ENCODE peak calls at places on chromosomes 1 and 21, in nine cellular contexts. One of them, this sample, is unnamed.

GRCh38 chr21:36551731-36552457 is 72.0 kb upstream of the CLDN14 start:
- DNase-seq in NCI-H2081: no peak
- DNase-seq in substantia nigra: no peak
- DNase-seq in HT-29: no peak
- DNase-seq in HFF-Myc: peak; percentile 91
- DNase-seq in activated CD8-positive, alpha-beta T cell treated with anti-CD3 and anti-CD28 coated beads for 36 hours: no peak
- DNase-seq in stimulated activated effector memory CD8-positive, alpha-beta T cell treated with anti-CD3 and anti-CD28 coated beads, Interleukin-12 subunit alpha, Interleukin-12 subunit beta, amount 100 ng/mL, for 72 hours: no peak
- DNase-seq in stimulated activated CD4-positive, alpha-beta T cell treated with anti-CD3 and anti-CD28 coated beads, Interleukin-2, amount 100 ng/mL, for 48 hours: no peak
- DNase-seq in stimulated activated naive CD8-positive, alpha-beta T cell treated with anti-CD3 and anti-CD28 coated beads, Interleukin-15, amount 100 ng/mL, for 72 hours: no peak
- DNase-seq in this sample: no peak

GRCh38 chr1:2523191-2523890 is 3.1 kb downstream of the PANK4 start:
- DNase-seq in stimulated activated CD4-positive, alpha-beta T cell treated with anti-CD3 and anti-CD28 coated beads, Interleukin-2, amount 100 ng/mL, for 48 hours: no peak
- DNase-seq in stimulated activated effector memory CD8-positive, alpha-beta T cell treated with anti-CD3 and anti-CD28 coated beads, Interleukin-12 subunit alpha, Interleukin-12 subunit beta, amount 100 ng/mL, for 72 hours: no peak
- DNase-seq in HFF-Myc: no peak
- DNase-seq in activated CD8-positive, alpha-beta T cell treated with anti-CD3 and anti-CD28 coated beads for 36 hours: peak; percentile 71
- DNase-seq in HT-29: no peak
- DNase-seq in substantia nigra: no peak
- DNase-seq in stimulated activated naive CD8-positive, alpha-beta T cell treated with anti-CD3 and anti-CD28 coated beads, Interleukin-15, amount 100 ng/mL, for 72 hours: peak; percentile 70
- DNase-seq in NCI-H2081: no peak
- DNase-seq in this sample: no peak

GRCh38 chr1:106378261-106378660 is 678.2 kb upstream of the PRMT6 start:
- DNase-seq in substantia nigra: no peak
- DNase-seq in HFF-Myc: no peak
- DNase-seq in stimulated activated naive CD8-positive, alpha-beta T cell treated with anti-CD3 and anti-CD28 coated beads, Interleukin-15, amount 100 ng/mL, for 72 hours: no peak
- DNase-seq in NCI-H2081: no peak
- DNase-seq in stimulated activated CD4-positive, alpha-beta T cell treated with anti-CD3 and anti-CD28 coated beads, Interleukin-2, amount 100 ng/mL, for 48 hours: no peak
- DNase-seq in HT-29: no peak
- DNase-seq in stimulated activated effector memory CD8-positive, alpha-beta T cell treated with anti-CD3 and anti-CD28 coated beads, Interleukin-12 subunit alpha, Interleukin-12 subunit beta, amount 100 ng/mL, for 72 hours: no peak
- DNase-seq in activated CD8-positive, alpha-beta T cell treated with anti-CD3 and anti-CD28 coated beads for 36 hours: no peak
- DNase-seq in this sample: no peak

GRCh38 chr1:203039609-203040517 is 13.6 kb downstream of the PPFIA4 start:
- DNase-seq in stimulated activated CD4-positive, alpha-beta T cell treated with anti-CD3 and anti-CD28 coated beads, Interleukin-2, amount 100 ng/mL, for 48 hours: no peak
- DNase-seq in activated CD8-positive, alpha-beta T cell treated with anti-CD3 and anti-CD28 coated beads for 36 hours: peak; percentile 23
- DNase-seq in HFF-Myc: no peak
- DNase-seq in HT-29: peak; percentile 26
- DNase-seq in stimulated activated effector memory CD8-positive, alpha-beta T cell treated with anti-CD3 and anti-CD28 coated beads, Interleukin-12 subunit alpha, Interleukin-12 subunit beta, amount 100 ng/mL, for 72 hours: no peak
- DNase-seq in substantia nigra: no peak
- DNase-seq in NCI-H2081: peak; percentile 41
- DNase-seq in stimulated activated naive CD8-positive, alpha-beta T cell treated with anti-CD3 and anti-CD28 coated beads, Interleukin-15, amount 100 ng/mL, for 72 hours: no peak
- DNase-seq in this sample: peak; percentile 83

GRCh38 chr1:107480548-107480947 is 339.7 kb downstream of the NTNG1 start:
- DNase-seq in NCI-H2081: no peak
- DNase-seq in stimulated activated effector memory CD8-positive, alpha-beta T cell treated with anti-CD3 and anti-CD28 coated beads, Interleukin-12 subunit alpha, Interleukin-12 subunit beta, amount 100 ng/mL, for 72 hours: no peak
- DNase-seq in HT-29: no peak
- DNase-seq in activated CD8-positive, alpha-beta T cell treated with anti-CD3 and anti-CD28 coated beads for 36 hours: peak; percentile 4
- DNase-seq in substantia nigra: peak; percentile 26
- DNase-seq in stimulated activated naive CD8-positive, alpha-beta T cell treated with anti-CD3 and anti-CD28 coated beads, Interleukin-15, amount 100 ng/mL, for 72 hours: no peak
- DNase-seq in HFF-Myc: no peak
- DNase-seq in stimulated activated CD4-positive, alpha-beta T cell treated with anti-CD3 and anti-CD28 coated beads, Interleukin-2, amount 100 ng/mL, for 48 hours: no peak
- DNase-seq in this sample: no peak

GRCh38 chr21:46634427-46634826 is 1.0 kb upstream of the PRMT2 start:
- DNase-seq in HT-29: peak; percentile 60
- DNase-seq in NCI-H2081: no peak
- DNase-seq in substantia nigra: no peak
- DNase-seq in stimulated activated naive CD8-positive, alpha-beta T cell treated with anti-CD3 and anti-CD28 coated beads, Interleukin-15, amount 100 ng/mL, for 72 hours: no peak
- DNase-seq in stimulated activated CD4-positive, alpha-beta T cell treated with anti-CD3 and anti-CD28 coated beads, Interleukin-2, amount 100 ng/mL, for 48 hours: no peak
- DNase-seq in stimulated activated effector memory CD8-positive, alpha-beta T cell treated with anti-CD3 and anti-CD28 coated beads, Interleukin-12 subunit alpha, Interleukin-12 subunit beta, amount 100 ng/mL, for 72 hours: no peak
- DNase-seq in activated CD8-positive, alpha-beta T cell treated with anti-CD3 and anti-CD28 coated beads for 36 hours: peak; percentile 64
- DNase-seq in HFF-Myc: no peak
- DNase-seq in this sample: no peak

GRCh38 chr1:60989745-60990718 is 92.3 kb upstream of the NFIA start:
- DNase-seq in activated CD8-positive, alpha-beta T cell treated with anti-CD3 and anti-CD28 coated beads for 36 hours: no peak
- DNase-seq in stimulated activated CD4-positive, alpha-beta T cell treated with anti-CD3 and anti-CD28 coated beads, Interleukin-2, amount 100 ng/mL, for 48 hours: no peak
- DNase-seq in stimulated activated effector memory CD8-positive, alpha-beta T cell treated with anti-CD3 and anti-CD28 coated beads, Interleukin-12 subunit alpha, Interleukin-12 subunit beta, amount 100 ng/mL, for 72 hours: no peak
- DNase-seq in stimulated activated naive CD8-positive, alpha-beta T cell treated with anti-CD3 and anti-CD28 coated beads, Interleukin-15, amount 100 ng/mL, for 72 hours: no peak
- DNase-seq in HFF-Myc: peak; percentile 80
- DNase-seq in substantia nigra: no peak
- DNase-seq in HT-29: no peak
- DNase-seq in NCI-H2081: no peak
- DNase-seq in this sample: no peak

GRCh38 chr1:22808846-22809501 is 98.3 kb downstream of the EPHB2 start:
- DNase-seq in stimulated activated CD4-positive, alpha-beta T cell treated with anti-CD3 and anti-CD28 coated beads, Interleukin-2, amount 100 ng/mL, for 48 hours: no peak
- DNase-seq in stimulated activated naive CD8-positive, alpha-beta T cell treated with anti-CD3 and anti-CD28 coated beads, Interleukin-15, amount 100 ng/mL, for 72 hours: no peak
- DNase-seq in HT-29: no peak
- DNase-seq in substantia nigra: peak; percentile 50
- DNase-seq in stimulated activated effector memory CD8-positive, alpha-beta T cell treated with anti-CD3 and anti-CD28 coated beads, Interleukin-12 subunit alpha, Interleukin-12 subunit beta, amount 100 ng/mL, for 72 hours: no peak
- DNase-seq in NCI-H2081: peak; percentile 44
- DNase-seq in HFF-Myc: peak; percentile 72
- DNase-seq in activated CD8-positive, alpha-beta T cell treated with anti-CD3 and anti-CD28 coated beads for 36 hours: no peak
- DNase-seq in this sample: no peak

GRCh38 chr1:71850936-71851335 is 431.4 kb downstream of the NEGR1 start:
- DNase-seq in activated CD8-positive, alpha-beta T cell treated with anti-CD3 and anti-CD28 coated beads for 36 hours: no peak
- DNase-seq in NCI-H2081: no peak
- DNase-seq in stimulated activated effector memory CD8-positive, alpha-beta T cell treated with anti-CD3 and anti-CD28 coated beads, Interleukin-12 subunit alpha, Interleukin-12 subunit beta, amount 100 ng/mL, for 72 hours: no peak
- DNase-seq in stimulated activated naive CD8-positive, alpha-beta T cell treated with anti-CD3 and anti-CD28 coated beads, Interleukin-15, amount 100 ng/mL, for 72 hours: no peak
- DNase-seq in HT-29: no peak
- DNase-seq in substantia nigra: no peak
- DNase-seq in stimulated activated CD4-positive, alpha-beta T cell treated with anti-CD3 and anti-CD28 coated beads, Interleukin-2, amount 100 ng/mL, for 48 hours: no peak
- DNase-seq in HFF-Myc: no peak
- DNase-seq in this sample: no peak

GRCh38 chr1:35850051-35850450 is 33.0 kb upstream of the AGO1 start:
- DNase-seq in stimulated activated naive CD8-positive, alpha-beta T cell treated with anti-CD3 and anti-CD28 coated beads, Interleukin-15, amount 100 ng/mL, for 72 hours: no peak
- DNase-seq in stimulated activated effector memory CD8-positive, alpha-beta T cell treated with anti-CD3 and anti-CD28 coated beads, Interleukin-12 subunit alpha, Interleukin-12 subunit beta, amount 100 ng/mL, for 72 hours: no peak
- DNase-seq in HT-29: no peak
- DNase-seq in HFF-Myc: no peak
- DNase-seq in NCI-H2081: no peak
- DNase-seq in stimulated activated CD4-positive, alpha-beta T cell treated with anti-CD3 and anti-CD28 coated beads, Interleukin-2, amount 100 ng/mL, for 48 hours: no peak
- DNase-seq in activated CD8-positive, alpha-beta T cell treated with anti-CD3 and anti-CD28 coated beads for 36 hours: no peak
- DNase-seq in substantia nigra: no peak
- DNase-seq in this sample: no peak

GRCh38 chr1:111242805-111243523 is 15.5 kb downstream of the CHI3L2 start:
- DNase-seq in substantia nigra: no peak
- DNase-seq in stimulated activated CD4-positive, alpha-beta T cell treated with anti-CD3 and anti-CD28 coated beads, Interleukin-2, amount 100 ng/mL, for 48 hours: no peak
- DNase-seq in stimulated activated effector memory CD8-positive, alpha-beta T cell treated with anti-CD3 and anti-CD28 coated beads, Interleukin-12 subunit alpha, Interleukin-12 subunit beta, amount 100 ng/mL, for 72 hours: no peak
- DNase-seq in activated CD8-positive, alpha-beta T cell treated with anti-CD3 and anti-CD28 coated beads for 36 hours: no peak
- DNase-seq in stimulated activated naive CD8-positive, alpha-beta T cell treated with anti-CD3 and anti-CD28 coated beads, Interleukin-15, amount 100 ng/mL, for 72 hours: no peak
- DNase-seq in HFF-Myc: no peak
- DNase-seq in HT-29: no peak
- DNase-seq in NCI-H2081: no peak
- DNase-seq in this sample: no peak

GRCh38 chr1:181142096-181143043 is 53.9 kb downstream of the IER5 start:
- DNase-seq in HFF-Myc: peak; percentile 46
- DNase-seq in HT-29: peak; percentile 86
- DNase-seq in activated CD8-positive, alpha-beta T cell treated with anti-CD3 and anti-CD28 coated beads for 36 hours: peak; percentile 95
- DNase-seq in stimulated activated naive CD8-positive, alpha-beta T cell treated with anti-CD3 and anti-CD28 coated beads, Interleukin-15, amount 100 ng/mL, for 72 hours: peak; percentile 93
- DNase-seq in stimulated activated effector memory CD8-positive, alpha-beta T cell treated with anti-CD3 and anti-CD28 coated beads, Interleukin-12 subunit alpha, Interleukin-12 subunit beta, amount 100 ng/mL, for 72 hours: peak; percentile 97
- DNase-seq in NCI-H2081: peak; percentile 86
- DNase-seq in substantia nigra: peak; percentile 83
- DNase-seq in stimulated activated CD4-positive, alpha-beta T cell treated with anti-CD3 and anti-CD28 coated beads, Interleukin-2, amount 100 ng/mL, for 48 hours: peak; percentile 97
- DNase-seq in this sample: peak; percentile 94

This sample was measured in endothelial cell.